ENCODE peak calls at places on chromosomes 3 and 15, in four cellular contexts. S is GM12878, E is HepG2, D is K562. L is an unnamed sample.

GRCh38 chr15:83166218-83166617 is 41.4 kb downstream of the HDGFL3 start:
- DNase-seq in S (no peak), E (no peak), D (no peak), L (no peak)

GRCh38 chr3:196186661-196187573 is 24.3 kb downstream of the ZDHHC19 start:
- DNase-seq in S (peak; percentile 64), E (no peak), D (no peak), L (peak; percentile 94)

GRCh38 chr3:8460815-8461482 is 40.7 kb upstream of the LMCD1 start:
- DNase-seq in S (no peak), E (no peak), D (no peak), L (no peak)

GRCh38 chr15:29034593-29035364 is 149.0 kb downstream of the APBA2 start:
- DNase-seq in S (no peak), E (no peak), D (no peak), L (no peak)

GRCh38 chr3:42101048-42101447 is 9.9 kb downstream of the TRAK1 start:
- DNase-seq in S (no peak), E (peak; percentile 51), D (no peak), L (no peak)

GRCh38 chr3:156691920-156692319 is 17.5 kb downstream of the TIPARP start:
- DNase-seq in S (no peak), E (no peak), D (no peak), L (no peak)

GRCh38 chr3:70982274-70982673 is 601.3 kb downstream of the FOXP1 start:
- DNase-seq in S (no peak), E (no peak), D (no peak), L (no peak)

GRCh38 chr15:82540984-82541431 is 751 bp upstream of the RPS17 start:
- DNase-seq in S (no peak), E (no peak), D (peak; percentile 37), L (peak; percentile 55)

GRCh38 chr15:77243146-77243545 is 172.2 kb upstream of the TSPAN3 start:
- DNase-seq in S (no peak), E (no peak), D (no peak), L (no peak)

GRCh38 chr3:116005404-116005803 is 382.1 kb downstream of the GAP43 start:
- DNase-seq in S (no peak), E (no peak), D (peak; percentile 45), L (no peak)

GRCh38 chr3:131903988-131904415 is 130.8 kb downstream of the CPNE4 start:
- DNase-seq in S (no peak), E (peak; percentile 64), D (no peak), L (no peak)

GRCh38 chr3:55549172-55549571 is 62.1 kb upstream of the WNT5A start:
- DNase-seq in S (no peak), E (no peak), D (no peak), L (no peak)

GRCh38 chr15:78000089-78000926 is 77.2 kb downstream of the TBC1D2B start:
- DNase-seq in S (no peak), E (peak; percentile 62), D (peak; percentile 57), L (peak; percentile 98)

GRCh38 chr3:123687286-123687685 is 102.4 kb upstream of the HACD2 start:
- DNase-seq in S (no peak), E (peak; percentile 81), D (no peak), L (no peak)

GRCh38 chr3:46565607-46566039 is 479 bp downstream of the LRRC2 start:
- DNase-seq in S (no peak), E (peak; percentile 27), D (peak; percentile 40), L (peak; percentile 80)

GRCh38 chr3:172347895-172348680 is 100.2 kb downstream of the GHSR start:
- DNase-seq in S (no peak), E (no peak), D (no peak), L (no peak)

GRCh38 chr3:62923092-62923491 is 47.9 kb upstream of the CADPS start:
- DNase-seq in S (no peak), E (no peak), D (no peak), L (no peak)

GRCh38 chr3:184234224-184234623 is 4.8 kb downstream of the VWA5B2 start:
- DNase-seq in S (no peak), E (peak; percentile 25), D (peak; percentile 62), L (peak; percentile 48)

GRCh38 chr3:65479118-65479517 is 559.6 kb downstream of the MAGI1 start:
- DNase-seq in S (no peak), E (no peak), D (no peak), L (peak; percentile 55)

DNA sequence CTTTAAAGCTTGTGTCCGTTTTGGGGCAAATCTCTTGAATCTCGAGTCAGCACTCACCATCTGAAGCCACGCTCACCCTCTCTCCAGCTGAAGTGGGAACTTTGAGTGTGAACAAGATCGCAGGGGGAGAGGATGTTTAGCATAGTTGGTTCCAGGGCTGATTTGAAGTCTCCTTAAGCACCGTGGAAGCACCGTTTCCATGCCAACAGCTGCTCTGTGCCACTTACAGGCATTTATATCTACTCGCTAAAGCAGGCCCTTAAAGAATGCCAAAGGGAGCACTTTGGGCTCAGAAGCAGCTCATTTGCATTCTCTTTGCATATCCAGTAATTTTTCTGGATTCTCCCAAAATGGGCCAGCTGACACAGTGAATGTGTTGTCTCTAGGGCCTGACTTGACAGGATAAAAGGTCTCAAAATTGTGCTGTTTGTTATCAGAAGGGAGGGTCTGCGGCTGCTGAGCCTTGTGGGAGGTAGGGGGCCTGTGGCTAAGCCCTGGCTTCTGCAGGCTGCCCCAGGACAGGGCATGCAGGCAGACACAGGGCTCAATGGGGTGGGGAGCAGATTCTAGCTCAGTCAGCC is 138.6 kb downstream of the FBLN2 start:
- DNase-seq in S (no peak), E (no peak), D (no peak), L (peak; percentile 11)
- TF ChIP-seq JUNB in S (no peak), E (no peak), D (no peak), L (no peak)

GRCh38 chr15:96328101-96328958 is 2.2 kb upstream of the NR2F2 start:
- DNase-seq in S (no peak), E (no peak), D (no peak), L (no peak)
- TF ChIP-seq POLR2AphosphoS5 in S (no peak), E (no peak), D (no peak), L (no peak)

GRCh38 chr3:72298201-72299155 is 513.5 kb upstream of the PROK2 start:
- DNase-seq in S (no peak), E (no peak), D (no peak), L (no peak)

GRCh38 chr3:72299823-72300222 is 514.9 kb upstream of the PROK2 start:
- DNase-seq in S (no peak), E (no peak), D (no peak), L (no peak)

GRCh38 chr3:72300621-72301020 is 515.7 kb upstream of the PROK2 start:
- DNase-seq in S (no peak), E (no peak), D (no peak), L (no peak)

GRCh38 chr3:72297481-72297880 is 512.5 kb upstream of the PROK2 start:
- DNase-seq in S (no peak), E (no peak), D (no peak), L (no peak)

GRCh38 chr3:72299321-72299802 is 514.4 kb upstream of the PROK2 start:
- DNase-seq in S (no peak), E (no peak), D (no peak), L (no peak)
- TF ChIP-seq JUNB in S (no peak), E (no peak), D (no peak), L (no peak)

DNA sequence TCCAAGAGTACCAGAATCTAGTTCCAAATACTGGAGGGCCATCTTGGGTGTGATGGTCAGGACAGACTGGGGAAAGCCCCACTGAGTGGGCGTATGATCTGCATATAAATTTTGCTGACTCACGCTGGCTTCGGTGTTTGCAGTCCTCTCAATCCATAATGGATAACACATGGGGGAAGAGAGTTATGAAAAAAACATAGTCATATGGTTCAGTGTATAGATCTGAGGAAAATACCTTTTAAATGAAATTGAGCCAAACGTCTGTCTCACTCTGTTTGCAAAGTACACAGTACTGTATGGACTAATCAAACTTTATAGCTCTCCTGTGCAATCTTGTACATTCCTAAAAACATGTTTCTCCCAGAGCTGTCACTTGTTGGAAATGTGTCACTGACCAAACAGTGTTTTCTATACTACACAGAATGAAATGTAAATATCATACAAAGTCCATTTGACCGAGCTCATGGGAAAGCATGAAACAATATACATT is 125.3 kb upstream of the THBS1 start:
- DNase-seq in S (no peak), E (peak; percentile 97), D (peak; percentile 69), L (no peak)
- TF ChIP-seq POLR2AphosphoS5 in S (no peak), E (no peak), D (no peak), L (no peak)

GRCh38 chr3:21839592-21839991 is 88.6 kb upstream of the ZNF385D start:
- DNase-seq in S (no peak), E (no peak), D (peak; percentile 34), L (peak; percentile 46)
- TF ChIP-seq JUNB in S (no peak), E (no peak), D (no peak), L (no peak)

GRCh38 chr3:52174896-52175295 is 20.7 kb upstream of the POC1A start:
- DNase-seq in S (no peak), E (no peak), D (no peak), L (no peak)
- TF ChIP-seq POLR2AphosphoS5 in S (no peak), E (no peak), D (no peak), L (no peak)

DNA sequence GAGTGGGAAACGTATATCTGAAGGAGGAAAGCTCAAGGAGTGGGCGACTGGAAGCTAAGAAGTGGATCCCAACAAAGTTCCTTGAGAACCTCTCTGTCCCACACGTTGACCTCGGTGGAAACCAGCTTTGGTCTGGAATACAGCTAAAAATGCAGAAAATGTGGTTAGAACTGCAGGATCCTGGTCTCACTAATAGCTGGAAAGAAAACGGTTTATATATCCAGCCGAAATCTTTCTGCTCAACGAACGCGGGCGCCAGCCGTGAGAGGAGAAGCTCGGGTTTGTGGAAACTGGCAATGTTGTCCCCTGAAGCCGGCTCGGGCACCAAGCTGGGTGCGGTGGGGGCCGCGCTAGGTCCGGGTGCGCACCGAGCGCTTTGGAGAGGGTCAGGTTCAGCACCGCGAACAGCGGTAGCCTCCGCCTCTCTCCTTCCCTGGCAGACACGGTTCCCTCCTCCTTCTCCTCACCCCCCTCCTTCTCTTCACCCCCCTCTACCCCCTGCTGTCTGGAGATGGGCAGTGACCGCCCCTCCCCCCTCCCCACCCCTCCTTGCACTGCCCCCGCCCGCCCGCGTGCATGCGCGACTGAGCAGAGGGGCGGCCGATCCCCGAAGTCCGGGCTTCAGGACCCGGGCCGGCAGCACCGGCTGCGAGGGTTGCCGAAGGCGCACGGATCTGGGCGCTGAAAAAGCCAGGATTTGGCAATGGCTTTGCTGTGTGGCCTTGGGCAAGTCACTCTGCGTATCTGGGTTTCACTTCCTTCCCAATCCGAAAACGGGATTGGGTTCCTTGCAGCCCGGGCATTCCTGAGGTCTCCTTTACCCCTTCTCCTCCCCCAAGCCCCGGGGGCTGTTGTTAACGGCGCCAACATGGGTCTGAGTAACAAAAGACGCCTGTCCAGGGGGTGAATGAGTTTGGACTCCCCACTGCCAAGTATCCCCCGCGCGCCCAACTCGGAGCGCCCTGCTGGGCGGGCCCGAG is at the start of gene SKOR1:
- DNase-seq in S (no peak), E (no peak), D (no peak), L (peak; percentile 90)
- TF ChIP-seq JUNB in S (no peak), E (no peak), D (no peak), L (no peak)